ENCODE peak calls at places on chromosomes 12 and 14, in nine cellular contexts. R, H, C, J, E, F, X, G and Z are unnamed samples.

GRCh38 chr12:21502164-21502496 is 541 bp downstream of the GOLT1B start:
- DNase-seq in R (no peak), H (no peak), C (no peak), J (no peak), E (no peak), F (peak; percentile 66), X (no peak), G (peak; percentile 23), Z (no peak)

GRCh38 chr14:60656755-60657608 is 7.7 kb upstream of the SIX1 start:
- DNase-seq in R (no peak), H (no peak), C (no peak), J (peak; percentile 75), E (no peak), F (no peak), X (peak; percentile 72), G (peak; percentile 21), Z (peak; percentile 92)

GRCh38 chr12:47988073-47989022 is 15.9 kb downstream of the COL2A1 start:
- DNase-seq in R (peak; percentile 29), H (no peak), C (no peak), J (peak; percentile 38), E (no peak), F (peak; percentile 46), X (peak; percentile 37), G (no peak), Z (peak; percentile 59)

GRCh38 chr14:106372870-106373657 is 846.7 kb downstream of the TMEM121 start:
- DNase-seq in R (no peak), H (no peak), C (peak; percentile 62), J (no peak), E (peak; percentile 12), F (no peak), X (peak; percentile 68), G (no peak), Z (no peak)

GRCh38 chr12:73180734-73181133 is 908.6 kb downstream of the TRHDE start:
- DNase-seq in R (no peak), H (no peak), C (no peak), J (no peak), E (no peak), F (no peak), X (no peak), G (no peak), Z (no peak)

GRCh38 chr14:89509891-89510290 is 92.9 kb upstream of the FOXN3 start:
- DNase-seq in R (no peak), H (no peak), C (no peak), J (no peak), E (no peak), F (no peak), X (no peak), G (no peak), Z (no peak)

GRCh38 chr14:94377866-94378470 is 10.4 kb downstream of the SERPINA1 start:
- DNase-seq in R (no peak), H (no peak), C (no peak), J (no peak), E (no peak), F (peak; percentile 36), X (no peak), G (no peak), Z (no peak)

GRCh38 chr14:34461334-34462131 is 507 bp downstream of the SPTSSA start:
- DNase-seq in R (peak; percentile 81), H (no peak), C (peak; percentile 51), J (peak; percentile 77), E (peak; percentile 44), F (peak; percentile 82), X (peak; percentile 78), G (peak; percentile 48), Z (no peak)

GRCh38 chr14:44795725-44796124 is 166.0 kb downstream of the KLHL28 start:
- DNase-seq in R (no peak), H (no peak), C (no peak), J (no peak), E (no peak), F (no peak), X (no peak), G (no peak), Z (no peak)

GRCh38 chr12:19130224-19131019 is 889 bp downstream of the PLEKHA5 start:
- DNase-seq in R (peak; percentile 84), H (no peak), C (no peak), J (peak; percentile 67), E (peak; percentile 11), F (peak; percentile 70), X (peak; percentile 60), G (peak; percentile 25), Z (no peak)

GRCh38 chr14:81591266-81591665 is 57.6 kb upstream of the SEL1L start:
- DNase-seq in R (no peak), H (no peak), C (no peak), J (no peak), E (no peak), F (no peak), X (no peak), G (no peak), Z (no peak)

GRCh38 chr14:43449291-43449690 is 1057.8 kb downstream of the FSCB start:
- DNase-seq in R (no peak), H (no peak), C (no peak), J (no peak), E (no peak), F (no peak), X (no peak), G (no peak), Z (no peak)

GRCh38 chr12:52681551-52682380 is 1.6 kb upstream of the KRT1 start:
- DNase-seq in R (no peak), H (no peak), C (no peak), J (no peak), E (no peak), F (no peak), X (no peak), G (no peak), Z (no peak)

GRCh38 chr14:104051092-104051813 is 34.2 kb upstream of the ASPG start:
- DNase-seq in R (no peak), H (no peak), C (no peak), J (no peak), E (no peak), F (no peak), X (no peak), G (no peak), Z (no peak)

GRCh38 chr12:106188249-106188648 is 49.5 kb upstream of the NUAK1 start:
- DNase-seq in R (no peak), H (no peak), C (no peak), J (no peak), E (no peak), F (no peak), X (no peak), G (no peak), Z (no peak)

GRCh38 chr14:71855399-71856036 is 76.7 kb upstream of the RGS6 start:
- DNase-seq in R (no peak), H (peak; percentile 35), C (peak; percentile 75), J (peak; percentile 77), E (peak; percentile 85), F (no peak), X (peak; percentile 58), G (peak; percentile 67), Z (no peak)

GRCh38 chr12:100576311-100577036 is 3.0 kb downstream of the GAS2L3 start:
- DNase-seq in R (no peak), H (peak; percentile 67), C (no peak), J (no peak), E (no peak), F (no peak), X (no peak), G (no peak), Z (no peak)

GRCh38 chr14:60649815-60650381 is 621 bp upstream of the SIX1 start:
- DNase-seq in R (no peak), H (no peak), C (no peak), J (peak; percentile 66), E (no peak), F (no peak), X (no peak), G (no peak), Z (no peak)

GRCh38 chr12:115201928-115202327 is 518.0 kb upstream of the TBX3 start:
- DNase-seq in R (no peak), H (no peak), C (no peak), J (no peak), E (no peak), F (no peak), X (no peak), G (no peak), Z (no peak)

GRCh38 chr14:103872492-103873113 is 25.2 kb upstream of the PPP1R13B start:
- DNase-seq in R (no peak), H (no peak), C (no peak), J (no peak), E (no peak), F (no peak), X (no peak), G (no peak), Z (no peak)

GRCh38 chr14:66330916-66331315 is 155.3 kb upstream of the CCDC196 start:
- DNase-seq in R (no peak), H (no peak), C (no peak), J (no peak), E (no peak), F (no peak), X (no peak), G (no peak), Z (no peak)

DNA sequence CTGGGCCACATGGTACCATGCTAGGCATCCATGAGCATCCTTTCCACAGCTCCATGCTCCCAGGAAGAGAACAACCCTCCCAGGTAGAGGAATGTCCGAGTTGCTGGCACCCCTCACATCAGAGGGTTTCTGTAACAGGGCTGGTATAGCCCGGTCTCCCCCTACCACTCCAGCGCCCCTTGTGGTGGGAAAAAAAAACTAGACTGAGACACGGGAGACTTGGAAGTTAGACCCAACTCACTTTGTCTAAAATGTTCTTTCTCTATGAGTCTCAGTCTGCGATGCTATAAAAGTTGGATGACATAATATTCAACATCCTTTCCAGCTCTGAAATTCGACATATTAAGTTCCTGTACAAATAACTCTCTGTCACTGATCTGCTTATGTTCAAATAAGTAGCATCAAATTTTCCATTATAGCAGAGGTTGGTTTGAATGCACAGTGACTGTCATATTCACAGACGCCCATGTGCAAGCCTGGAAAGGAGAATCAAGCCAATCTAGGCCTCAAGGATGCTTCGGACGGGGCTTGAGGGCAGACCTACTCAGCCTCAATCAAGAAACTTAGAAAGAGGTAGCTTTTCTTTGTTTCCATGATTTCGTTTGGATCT is 25.7 kb upstream of the TC2N start:
- DNase-seq in R (no peak), H (no peak), C (no peak), J (no peak), E (no peak), F (peak; percentile 39), X (no peak), G (no peak), Z (no peak)
- TF ChIP-seq CTCF in R (peak; percentile 22), H (peak; percentile 45), C (peak; percentile 12), J (peak; percentile 17), E (peak; percentile 21), F (no peak), X (peak; percentile 57), G (peak; percentile 49), Z (peak; percentile 81)

GRCh38 chr12:7387289-7387688 is 56.7 kb downstream of the CD163L1 start:
- DNase-seq in R (no peak), H (no peak), C (no peak), J (no peak), E (no peak), F (no peak), X (no peak), G (no peak), Z (no peak)
- TF ChIP-seq CTCF in R (no peak), H (no peak), C (no peak), J (no peak), E (no peak), F (no peak), X (peak; percentile 7), G (no peak), Z (no peak)

GRCh38 chr14:21990116-21990515 is 316.5 kb upstream of the OR4E1 start:
- DNase-seq in R (no peak), H (no peak), C (no peak), J (no peak), E (no peak), F (no peak), X (no peak), G (no peak), Z (no peak)
- TF ChIP-seq CTCF in R (no peak), H (no peak), C (no peak), J (peak; percentile 21), E (peak; percentile 14), F (no peak), X (peak; percentile 58), G (peak; percentile 40), Z (peak; percentile 64)

GRCh38 chr12:94429633-94430032 is 30.0 kb downstream of the CEP83 start:
- DNase-seq in R (no peak), H (no peak), C (no peak), J (no peak), E (no peak), F (no peak), X (no peak), G (no peak), Z (no peak)
- TF ChIP-seq CTCF in R (no peak), H (peak; percentile 3), C (no peak), J (no peak), E (no peak), F (no peak), X (no peak), G (no peak), Z (no peak)